ENCODE peak calls at places on chromosome 19, in eight cellular contexts. T is uterus; A is A549; I is neuronal stem cell; Q is heart left ventricle; J is cardiac muscle cell; D is CD8-positive, alpha-beta T cell; L is foreskin keratinocyte. V is an unnamed sample. For H3K4me1, the result is how much of the 10 kb centered on the place peaks cover.

GRCh38 chr19:49425922-49426592 is 869 bp downstream of the GFY start:
- DNase-seq in T (no peak), A (no peak), I (no peak), Q (no peak), J (no peak), D (no peak), L (no peak), V (no peak)

GRCh38 chr19:44776402-44777096 is 1.1 kb upstream of the CBLC start:
- DNase-seq in T (no peak), A (no peak), I (no peak), Q (no peak), J (no peak), D (no peak), L (peak), V (no peak)

GRCh38 chr19:19110410-19111137 is 27.7 kb downstream of the TMEM161A start:
- DNase-seq in T (no peak), A (peak), I (no peak), Q (no peak), J (peak), D (peak), L (no peak), V (no peak)

GRCh38 chr19:38196948-38197656 is 26.9 kb downstream of the DPF1 start:
- DNase-seq in T (no peak), A (no peak), I (no peak), Q (no peak), J (no peak), D (no peak), L (no peak), V (no peak)

GRCh38 chr19:47608908-47609879 is at the start of gene BICRA:
- DNase-seq in T (peak), A (peak), I (peak), Q (peak), J (peak), D (peak), L (peak), V (peak)

GRCh38 chr19:54189020-54189667 is at the start of gene MBOAT7:
- DNase-seq in T (no peak), A (no peak), I (no peak), Q (no peak), J (no peak), D (peak), L (no peak), V (no peak)

GRCh38 chr19:3073159-3073563 is 10.9 kb upstream of the TLE5 start:
- DNase-seq in T (peak), A (peak), I (no peak), Q (no peak), J (peak), D (no peak), L (peak), V (no peak)

GRCh38 chr19:18029617-18030338 is 21.8 kb downstream of the ARRDC2 start:
- DNase-seq in T (no peak), A (no peak), I (no peak), Q (no peak), J (no peak), D (no peak), L (no peak), V (no peak)

GRCh38 chr19:55676384-55676783 is 1.4 kb downstream of the EPN1 start:
- DNase-seq in T (no peak), A (no peak), I (no peak), Q (no peak), J (peak), D (no peak), L (no peak), V (no peak)

GRCh38 chr19:38676023-38676877 is 28.8 kb downstream of the ACTN4 start:
- DNase-seq in T (no peak), A (no peak), I (no peak), Q (no peak), J (peak), D (no peak), L (peak), V (no peak)

GRCh38 chr19:48004236-48004635 is 9.8 kb downstream of the ELSPBP1 start:
- DNase-seq in T (no peak), A (no peak), I (no peak), Q (no peak), J (no peak), D (no peak), L (no peak), V (no peak)

GRCh38 chr19:48271531-48272151 is 1.8 kb downstream of the ZNF114 start:
- DNase-seq in T (peak), A (peak), I (peak), Q (peak), J (peak), D (peak), L (peak), V (peak)

GRCh38 chr19:11767633-11768133 is 883 bp downstream of the ZNF441 start:
- DNase-seq in T (peak), A (no peak), I (no peak), Q (peak), J (peak), D (peak), L (peak), V (peak)

DNA sequence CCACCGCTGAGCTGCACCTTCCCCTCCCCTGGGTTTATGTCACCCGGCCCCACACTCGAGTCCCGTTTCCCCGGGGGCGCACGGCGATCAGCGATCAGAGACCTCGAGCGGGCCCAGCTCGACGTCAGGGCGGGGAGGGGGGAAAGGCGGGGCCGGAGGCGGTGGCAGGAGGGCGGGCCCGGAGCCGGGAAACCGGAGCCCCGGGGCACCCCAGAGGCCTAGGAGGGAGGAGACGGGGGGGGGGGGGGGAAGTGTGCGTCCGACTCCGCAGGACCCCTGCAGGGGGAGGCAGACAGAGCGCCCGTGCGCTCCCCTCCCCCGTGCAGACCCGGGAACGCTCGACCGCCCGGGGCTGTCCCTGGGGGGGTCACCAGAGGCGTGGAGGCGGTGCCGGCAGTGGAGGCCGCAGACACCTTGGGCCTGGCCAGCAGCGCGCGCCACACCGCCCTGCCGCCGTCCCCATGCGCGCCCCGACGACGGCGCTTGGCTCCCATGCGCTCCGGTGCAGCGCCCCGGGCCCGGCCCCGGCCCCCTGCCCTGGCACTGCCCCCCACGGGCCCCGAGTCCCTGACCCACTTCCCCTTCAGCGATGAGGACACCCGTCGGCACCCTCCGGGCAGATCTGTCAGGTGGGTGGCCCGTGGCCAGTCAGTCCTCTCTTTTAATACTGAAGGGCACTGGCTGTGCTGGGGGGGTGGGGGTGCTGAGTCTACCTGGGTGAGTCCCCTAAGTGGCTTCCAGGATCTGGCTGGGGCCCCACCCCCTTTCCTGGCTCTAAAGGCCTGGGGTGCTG is 11.8 kb downstream of the PDE4A start:
- DNase-seq in T (peak), A (no peak), I (no peak), Q (peak), J (peak), D (peak), L (no peak), V (peak)
- H3K27ac ChIP-seq in T (peak), A (peak), I (no peak), Q (peak), J (no peak), D (peak), L (no peak), V (peak)

GRCh38 chr19:34182125-34182524 is 9.8 kb downstream of the LSM14A start:
- DNase-seq in T (no peak), A (no peak), I (no peak), Q (no peak), J (no peak), D (no peak), L (no peak), V (no peak)
- H3K4me1 ChIP-seq in T (under half), A (half or more), I (under half), Q (half or more), J (under half), D (half or more), L (under half), V (half or more)

GRCh38 chr19:46606019-46606418 is 4.9 kb downstream of the CALM3 start:
- DNase-seq in T (no peak), A (no peak), I (no peak), Q (no peak), J (no peak), D (no peak), L (peak), V (no peak)

GRCh38 chr19:46606681-46607440 is 5.7 kb downstream of the CALM3 start:
- DNase-seq in T (no peak), A (no peak), I (no peak), Q (peak), J (no peak), D (no peak), L (peak), V (no peak)

GRCh38 chr19:46603752-46604241 is 2.7 kb downstream of the CALM3 start:
- DNase-seq in T (no peak), A (no peak), I (no peak), Q (no peak), J (no peak), D (no peak), L (no peak), V (no peak)

GRCh38 chr19:46604781-46605355 is 3.7 kb downstream of the CALM3 start:
- DNase-seq in T (no peak), A (no peak), I (no peak), Q (no peak), J (no peak), D (no peak), L (no peak), V (no peak)

DNA sequence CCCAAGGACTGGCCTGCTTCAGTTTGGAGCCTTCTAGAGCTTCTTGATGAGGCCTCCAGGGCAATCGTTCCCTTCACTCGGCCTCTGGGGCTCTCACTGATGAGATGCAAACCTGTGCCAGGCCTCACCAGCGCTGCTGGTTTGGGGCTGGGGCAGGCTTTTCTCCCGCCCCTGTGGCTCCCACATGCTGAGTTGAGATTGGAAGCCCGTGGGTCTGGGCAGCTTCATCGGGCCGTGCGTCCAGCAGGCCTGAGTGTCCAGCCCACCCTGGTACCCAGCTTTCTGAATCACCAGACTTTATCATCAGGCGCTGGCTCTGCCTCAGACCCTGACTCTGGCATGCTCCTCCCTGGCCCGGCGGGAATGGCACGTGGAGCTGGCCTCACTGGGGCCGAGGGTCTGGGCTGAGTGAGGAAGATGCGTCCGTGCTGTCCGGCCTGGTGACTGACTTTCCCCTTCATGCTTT is 4.3 kb downstream of the CALM3 start:
- DNase-seq in T (no peak), A (no peak), I (no peak), Q (no peak), J (no peak), D (no peak), L (no peak), V (no peak)
- H3K27ac ChIP-seq in T (no peak), A (no peak), I (no peak), Q (peak), J (peak), D (no peak), L (no peak), V (peak)

GRCh38 chr19:40502647-40503046 is 35.8 kb downstream of the SPTBN4 start:
- DNase-seq in T (no peak), A (peak), I (no peak), Q (no peak), J (no peak), D (no peak), L (peak), V (no peak)

GRCh38 chr19:40502081-40502480 is 35.3 kb downstream of the SPTBN4 start:
- DNase-seq in T (no peak), A (no peak), I (no peak), Q (no peak), J (no peak), D (no peak), L (no peak), V (no peak)

GRCh38 chr19:40499320-40499719 is 32.5 kb downstream of the SPTBN4 start:
- DNase-seq in T (no peak), A (no peak), I (no peak), Q (no peak), J (no peak), D (no peak), L (no peak), V (no peak)

GRCh38 chr19:40503300-40503699 is 36.5 kb downstream of the SPTBN4 start:
- DNase-seq in T (no peak), A (peak), I (no peak), Q (no peak), J (no peak), D (no peak), L (no peak), V (no peak)

GRCh38 chr19:40501599-40501998 is 34.8 kb downstream of the SPTBN4 start:
- DNase-seq in T (no peak), A (no peak), I (no peak), Q (no peak), J (no peak), D (no peak), L (no peak), V (no peak)
- H3K4me1 ChIP-seq in T (under half), A (under half), I (under half), Q (under half), J (under half), D (under half), L (under half), V (under half)

DNA sequence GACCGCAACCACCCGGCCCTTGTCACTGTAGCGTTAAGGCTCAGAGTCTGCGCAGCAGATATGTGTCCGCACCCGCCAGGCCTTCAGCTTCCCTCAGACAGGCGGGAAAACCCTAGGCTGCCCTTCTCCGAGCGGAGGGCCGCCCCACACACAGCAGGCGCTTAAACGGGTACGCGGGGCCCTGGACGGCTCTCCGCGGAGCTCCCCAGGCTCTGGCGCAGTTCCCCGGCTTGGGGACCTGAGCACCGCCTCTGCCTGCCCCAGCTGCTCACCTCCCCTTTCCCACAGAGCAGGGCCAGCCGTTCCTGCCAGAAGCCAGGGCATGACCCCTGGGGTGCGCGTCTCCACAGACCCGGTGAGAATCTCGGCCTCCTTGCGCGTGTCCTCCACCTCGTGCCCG is 599 bp downstream of the ZNF135 start:
- DNase-seq in T (no peak), A (no peak), I (no peak), Q (no peak), J (no peak), D (no peak), L (no peak), V (no peak)
- H3K27ac ChIP-seq in T (peak), A (no peak), I (peak), Q (peak), J (peak), D (peak), L (no peak), V (peak)

GRCh38 chr19:1258161-1258492 is 9.7 kb downstream of the MIDN start:
- DNase-seq in T (no peak), A (no peak), I (no peak), Q (no peak), J (no peak), D (no peak), L (no peak), V (no peak)
- H3K4me1 ChIP-seq in T (half or more), A (half or more), I (half or more), Q (half or more), J (under half), D (half or more), L (under half), V (half or more)

GRCh38 chr19:8926341-8926740 is 83.9 kb downstream of the MUC16 start:
- DNase-seq in T (no peak), A (no peak), I (no peak), Q (no peak), J (no peak), D (no peak), L (no peak), V (no peak)

GRCh38 chr19:8924283-8924682 is 85.9 kb downstream of the MUC16 start:
- DNase-seq in T (no peak), A (no peak), I (no peak), Q (no peak), J (no peak), D (no peak), L (no peak), V (no peak)

DNA sequence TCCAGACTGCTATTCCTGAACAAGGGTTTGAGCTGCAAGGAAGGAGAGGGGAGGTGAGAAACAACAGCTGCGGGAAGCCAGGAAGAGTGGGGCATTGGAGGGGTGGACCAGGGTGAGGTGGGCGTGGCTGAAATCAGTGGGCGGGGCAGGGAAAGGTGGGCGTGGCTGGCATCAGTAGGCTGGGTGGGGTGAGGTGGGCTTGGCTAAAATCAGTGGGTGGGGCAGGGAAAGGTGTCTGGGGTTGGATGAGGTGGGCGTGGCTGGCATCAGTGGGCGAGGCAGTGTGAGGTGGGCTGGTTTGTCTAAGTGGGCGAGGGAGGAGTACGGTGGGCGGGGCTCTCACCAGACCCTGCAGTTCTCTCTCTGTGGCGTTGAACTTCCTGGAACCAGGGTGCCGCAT is 87.6 kb downstream of the MUC16 start:
- DNase-seq in T (no peak), A (no peak), I (no peak), Q (no peak), J (no peak), D (no peak), L (no peak), V (no peak)
- H3K27ac ChIP-seq in T (no peak), A (no peak), I (no peak), Q (no peak), J (no peak), D (no peak), L (no peak), V (no peak)

DNA sequence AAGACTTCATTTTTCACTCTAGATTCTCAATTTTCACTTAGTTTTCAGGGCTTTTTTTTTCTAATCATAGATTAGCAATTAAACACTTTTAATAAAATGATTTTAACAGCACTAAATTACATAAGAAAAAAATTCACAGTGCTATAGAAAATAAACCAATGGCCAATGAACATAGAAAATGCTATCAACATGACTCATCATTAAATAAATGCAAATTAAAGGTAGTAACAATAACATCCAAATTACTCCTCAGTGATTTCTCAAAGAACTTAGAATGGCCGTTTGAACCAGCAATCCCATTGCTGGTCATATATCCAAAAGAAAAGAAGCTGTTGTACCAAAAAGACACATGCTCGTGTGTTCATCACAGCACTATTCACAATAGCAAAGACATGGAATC is 1058.9 kb downstream of the UQCRFS1 start:
- DNase-seq in T (no peak), A (no peak), I (no peak), Q (no peak), J (no peak), D (no peak), L (no peak), V (no peak)
- H3K4me1 ChIP-seq in T (under half), A (under half), I (under half), Q (under half), J (under half), D (under half), L (under half), V (under half)

GRCh38 chr19:13068064-13068807 is 34.4 kb downstream of the LYL1 start:
- DNase-seq in T (peak), A (no peak), I (no peak), Q (no peak), J (no peak), D (no peak), L (no peak), V (no peak)

GRCh38 chr19:13066933-13067831 is 35.5 kb downstream of the LYL1 start:
- DNase-seq in T (no peak), A (no peak), I (no peak), Q (no peak), J (no peak), D (no peak), L (no peak), V (no peak)

GRCh38 chr19:13070425-13071140 is 32.1 kb downstream of the LYL1 start:
- DNase-seq in T (peak), A (no peak), I (no peak), Q (no peak), J (no peak), D (no peak), L (no peak), V (no peak)

GRCh38 chr19:13071444-13072205 is 31.0 kb downstream of the LYL1 start:
- DNase-seq in T (no peak), A (no peak), I (no peak), Q (no peak), J (no peak), D (no peak), L (no peak), V (no peak)

DNA sequence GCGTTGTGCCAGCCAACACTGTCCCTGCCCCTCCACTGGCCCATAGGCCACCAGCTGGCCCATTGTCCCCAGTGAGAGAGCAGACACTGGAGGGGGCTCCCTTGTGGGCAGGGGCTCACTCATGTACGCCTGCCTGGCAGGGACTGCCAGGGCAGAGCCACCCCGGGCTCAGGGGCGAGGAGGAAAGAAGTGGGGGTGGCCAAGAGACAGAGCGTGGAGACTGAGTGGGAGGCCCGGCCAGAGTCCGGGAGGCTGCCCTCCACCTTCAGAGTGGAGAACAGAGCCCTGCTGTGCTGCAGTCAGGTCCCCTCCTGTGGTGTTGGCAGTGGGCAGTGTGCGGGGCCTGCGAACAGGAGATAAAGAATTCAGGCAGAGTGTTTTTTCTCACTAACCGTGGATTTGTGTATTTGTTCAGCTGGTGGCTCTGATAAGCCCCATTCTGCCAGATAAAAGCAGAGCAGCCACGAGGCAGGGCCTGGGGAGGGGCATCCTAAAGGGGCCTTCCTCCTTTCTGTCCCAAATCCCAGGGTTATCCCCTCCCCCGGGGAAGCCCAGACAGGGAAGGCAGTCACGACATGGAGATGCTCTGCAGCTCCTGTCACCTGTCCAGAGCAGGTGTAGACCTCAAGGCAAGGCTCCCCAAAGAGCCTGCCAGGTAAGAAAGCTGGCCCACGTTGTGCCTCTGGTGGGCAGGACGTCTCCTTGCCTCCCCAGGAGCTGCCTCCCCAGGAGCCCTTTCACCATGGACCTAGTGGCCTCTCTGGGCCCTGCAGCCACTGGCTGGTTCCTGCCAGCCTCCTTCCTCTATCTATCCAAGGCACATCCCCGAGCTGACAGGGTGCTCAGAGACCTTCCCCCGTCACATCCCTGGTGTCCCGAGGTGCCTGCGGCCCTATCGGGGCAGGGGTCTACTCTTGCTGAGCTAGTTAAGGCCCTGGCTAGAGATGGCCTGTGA is 33.0 kb downstream of the LYL1 start:
- DNase-seq in T (no peak), A (no peak), I (no peak), Q (no peak), J (peak), D (no peak), L (no peak), V (no peak)
- H3K27ac ChIP-seq in T (peak), A (no peak), I (no peak), Q (peak), J (no peak), D (no peak), L (no peak), V (peak)

GRCh38 chr19:15292847-15293582 is 39.3 kb downstream of the BRD4 start:
- DNase-seq in T (no peak), A (no peak), I (no peak), Q (no peak), J (peak), D (no peak), L (no peak), V (no peak)
- H3K4me1 ChIP-seq in T (under half), A (half or more), I (under half), Q (half or more), J (half or more), D (half or more), L (under half), V (half or more)

V was measured in left ventricle myocardium inferior.